ENCODE peak calls at places on chromosomes 2 and 18, in four cellular contexts. One of them, this sample, is unnamed.

GRCh38 chr2:38648107-38648761 is 17.7 kb upstream of the GALM start:
- DNase-seq in body of pancreas: no peak
- DNase-seq in transverse colon: no peak
- DNase-seq in IMR-90: peak; percentile 22
- DNase-seq in this sample: peak; percentile 59

GRCh38 chr2:161651547-161651946 is 27.3 kb downstream of the SLC4A10 start:
- DNase-seq in IMR-90: no peak
- DNase-seq in body of pancreas: no peak
- DNase-seq in transverse colon: no peak
- DNase-seq in this sample: no peak

GRCh38 chr2:148658807-148659722 is 14.5 kb downstream of the EPC2 start:
- DNase-seq in transverse colon: no peak
- DNase-seq in body of pancreas: no peak
- DNase-seq in IMR-90: peak; percentile 79
- DNase-seq in this sample: no peak

GRCh38 chr2:191637182-191638078 is 40.5 kb upstream of the NABP1 start:
- DNase-seq in body of pancreas: no peak
- DNase-seq in IMR-90: peak; percentile 71
- DNase-seq in transverse colon: no peak
- DNase-seq in this sample: no peak

GRCh38 chr2:235940330-235940729 is 227.9 kb downstream of the GBX2 start:
- DNase-seq in body of pancreas: no peak
- DNase-seq in IMR-90: peak; percentile 97
- DNase-seq in transverse colon: peak; percentile 21
- DNase-seq in this sample: peak; percentile 41

GRCh38 chr2:10441966-10442365 is 6.2 kb downstream of the ODC1 start:
- DNase-seq in IMR-90: no peak
- DNase-seq in transverse colon: no peak
- DNase-seq in body of pancreas: no peak
- DNase-seq in this sample: no peak

GRCh38 chr2:6103949-6104348 is 411.8 kb downstream of the SOX11 start:
- DNase-seq in IMR-90: no peak
- DNase-seq in body of pancreas: peak; percentile 36
- DNase-seq in transverse colon: no peak
- DNase-seq in this sample: no peak

GRCh38 chr2:119744335-119744939 is 15.3 kb upstream of the PTPN4 start:
- DNase-seq in body of pancreas: no peak
- DNase-seq in transverse colon: no peak
- DNase-seq in IMR-90: peak; percentile 18
- DNase-seq in this sample: no peak

GRCh38 chr18:12032786-12033642 is 51.7 kb downstream of the IMPA2 start:
- DNase-seq in body of pancreas: no peak
- DNase-seq in IMR-90: peak; percentile 68
- DNase-seq in transverse colon: no peak
- DNase-seq in this sample: no peak

GRCh38 chr2:126513033-126513432 is 142.9 kb upstream of the GYPC start:
- DNase-seq in body of pancreas: no peak
- DNase-seq in IMR-90: peak; percentile 14
- DNase-seq in transverse colon: no peak
- DNase-seq in this sample: no peak

GRCh38 chr18:46071615-46071893 is 506 bp downstream of the PSTPIP2 start:
- DNase-seq in transverse colon: no peak
- DNase-seq in IMR-90: no peak
- DNase-seq in body of pancreas: no peak
- DNase-seq in this sample: no peak

GRCh38 chr2:239257511-239257937 is 143.3 kb downstream of the HDAC4 start:
- DNase-seq in body of pancreas: no peak
- DNase-seq in transverse colon: no peak
- DNase-seq in IMR-90: peak; percentile 96
- DNase-seq in this sample: no peak

GRCh38 chr2:239255218-239255617 is 145.6 kb downstream of the HDAC4 start:
- DNase-seq in body of pancreas: no peak
- DNase-seq in IMR-90: no peak
- DNase-seq in transverse colon: no peak
- DNase-seq in this sample: no peak

GRCh38 chr2:239256297-239256696 is 144.5 kb downstream of the HDAC4 start:
- DNase-seq in body of pancreas: peak; percentile 7
- DNase-seq in IMR-90: no peak
- DNase-seq in transverse colon: peak; percentile 7
- DNase-seq in this sample: peak; percentile 45

GRCh38 chr2:239253705-239254104 is 147.1 kb downstream of the HDAC4 start:
- DNase-seq in body of pancreas: no peak
- DNase-seq in IMR-90: no peak
- DNase-seq in transverse colon: no peak
- DNase-seq in this sample: peak; percentile 20

DNA sequence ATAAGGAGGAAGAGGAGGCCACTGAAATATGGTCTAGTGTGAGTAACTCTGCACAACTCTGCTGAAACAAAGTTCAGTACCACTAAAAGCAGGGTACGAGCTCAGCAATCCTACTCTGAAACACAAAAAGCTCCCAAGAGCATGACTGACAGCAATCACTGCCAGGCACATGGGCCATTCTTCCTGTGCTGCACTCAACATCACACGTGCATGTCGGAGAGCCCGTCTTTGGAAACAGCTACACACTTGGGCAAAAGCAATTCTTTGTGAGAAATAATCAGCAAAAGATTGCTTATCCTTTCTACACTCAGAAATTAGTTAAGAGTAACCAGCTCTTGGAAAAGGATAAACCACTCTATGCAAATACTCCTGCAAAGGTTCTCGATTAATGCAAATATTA is 145.2 kb downstream of the HDAC4 start:
- DNase-seq in body of pancreas: no peak
- DNase-seq in transverse colon: no peak
- DNase-seq in IMR-90: no peak
- DNase-seq in this sample: no peak
- H3K4me1 ChIP-seq in body of pancreas: no peaks in the 10 kb centered on the region
- H3K4me1 ChIP-seq in transverse colon: peaks cover 21% of the 10 kb centered on the region
- H3K4me1 ChIP-seq in IMR-90: peaks cover 12% of the 10 kb centered on the region
- H3K4me1 ChIP-seq in this sample: no peaks in the 10 kb centered on the region

GRCh38 chr2:98471402-98472131 is 26.9 kb downstream of the INPP4A start:
- DNase-seq in transverse colon: no peak
- DNase-seq in body of pancreas: no peak
- DNase-seq in IMR-90: no peak
- DNase-seq in this sample: no peak

GRCh38 chr2:98472961-98473746 is 28.5 kb downstream of the INPP4A start:
- DNase-seq in transverse colon: no peak
- DNase-seq in body of pancreas: no peak
- DNase-seq in IMR-90: no peak
- DNase-seq in this sample: no peak

GRCh38 chr2:98473995-98474780 is 29.5 kb downstream of the INPP4A start:
- DNase-seq in body of pancreas: no peak
- DNase-seq in transverse colon: no peak
- DNase-seq in IMR-90: no peak
- DNase-seq in this sample: no peak

GRCh38 chr2:98470851-98471255 is 26.2 kb downstream of the INPP4A start:
- DNase-seq in body of pancreas: no peak
- DNase-seq in IMR-90: no peak
- DNase-seq in transverse colon: no peak
- DNase-seq in this sample: no peak

DNA sequence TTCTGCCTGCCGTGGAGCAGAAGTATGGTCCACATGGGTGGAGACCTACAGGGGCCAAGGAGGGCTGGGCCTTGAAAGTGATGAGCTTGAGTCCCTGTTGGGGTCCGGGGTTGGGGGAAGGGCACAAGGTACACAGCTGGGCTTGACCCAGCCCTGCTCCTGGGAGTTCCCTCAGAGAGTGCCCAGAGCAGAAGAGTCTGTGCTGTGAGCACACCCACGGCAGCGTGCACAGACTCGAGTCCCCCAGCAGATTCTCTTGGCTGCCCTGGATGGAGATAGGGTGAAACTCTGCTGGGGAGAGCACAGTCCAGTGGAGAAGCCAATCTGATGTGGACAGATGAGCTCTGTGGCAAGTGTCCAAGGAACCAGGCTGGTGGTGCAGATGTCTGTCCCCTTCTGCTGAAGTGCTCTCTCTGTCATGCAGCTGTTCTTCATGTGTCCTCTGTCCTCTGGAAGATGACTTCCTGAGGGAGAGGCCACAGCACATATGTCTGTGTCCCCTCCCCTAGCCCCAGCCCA is 27.5 kb downstream of the INPP4A start:
- DNase-seq in IMR-90: no peak
- DNase-seq in body of pancreas: no peak
- DNase-seq in transverse colon: no peak
- DNase-seq in this sample: no peak
- H3K4me1 ChIP-seq in IMR-90: peaks cover 2% of the 10 kb centered on the region
- H3K4me1 ChIP-seq in body of pancreas: peaks cover 30% of the 10 kb centered on the region
- H3K4me1 ChIP-seq in transverse colon: peaks cover 42% of the 10 kb centered on the region
- H3K4me1 ChIP-seq in this sample: peaks cover 9% of the 10 kb centered on the region

GRCh38 chr18:22470141-22470510 is 52.4 kb upstream of the CTAGE1 start:
- DNase-seq in body of pancreas: no peak
- DNase-seq in transverse colon: no peak
- DNase-seq in IMR-90: peak; percentile 69
- DNase-seq in this sample: no peak

GRCh38 chr18:22469061-22469689 is 51.5 kb upstream of the CTAGE1 start:
- DNase-seq in IMR-90: peak; percentile 45
- DNase-seq in body of pancreas: no peak
- DNase-seq in transverse colon: no peak
- DNase-seq in this sample: no peak

GRCh38 chr18:22468554-22468891 is 50.8 kb upstream of the CTAGE1 start:
- DNase-seq in body of pancreas: no peak
- DNase-seq in IMR-90: no peak
- DNase-seq in transverse colon: no peak
- DNase-seq in this sample: no peak

GRCh38 chr18:22471546-22472131 is 53.9 kb upstream of the CTAGE1 start:
- DNase-seq in transverse colon: no peak
- DNase-seq in body of pancreas: peak; percentile 36
- DNase-seq in IMR-90: peak; percentile 64
- DNase-seq in this sample: peak; percentile 94

GRCh38 chr18:22470511-22471181 is 52.9 kb upstream of the CTAGE1 start:
- DNase-seq in IMR-90: peak; percentile 73
- DNase-seq in body of pancreas: peak; percentile 45
- DNase-seq in transverse colon: no peak
- DNase-seq in this sample: no peak
- H3K4me1 ChIP-seq in IMR-90: peaks cover 36% of the 10 kb centered on the region
- H3K4me1 ChIP-seq in body of pancreas: peaks cover 56% of the 10 kb centered on the region
- H3K4me1 ChIP-seq in transverse colon: peaks cover 24% of the 10 kb centered on the region
- H3K4me1 ChIP-seq in this sample: peaks cover 29% of the 10 kb centered on the region

DNA sequence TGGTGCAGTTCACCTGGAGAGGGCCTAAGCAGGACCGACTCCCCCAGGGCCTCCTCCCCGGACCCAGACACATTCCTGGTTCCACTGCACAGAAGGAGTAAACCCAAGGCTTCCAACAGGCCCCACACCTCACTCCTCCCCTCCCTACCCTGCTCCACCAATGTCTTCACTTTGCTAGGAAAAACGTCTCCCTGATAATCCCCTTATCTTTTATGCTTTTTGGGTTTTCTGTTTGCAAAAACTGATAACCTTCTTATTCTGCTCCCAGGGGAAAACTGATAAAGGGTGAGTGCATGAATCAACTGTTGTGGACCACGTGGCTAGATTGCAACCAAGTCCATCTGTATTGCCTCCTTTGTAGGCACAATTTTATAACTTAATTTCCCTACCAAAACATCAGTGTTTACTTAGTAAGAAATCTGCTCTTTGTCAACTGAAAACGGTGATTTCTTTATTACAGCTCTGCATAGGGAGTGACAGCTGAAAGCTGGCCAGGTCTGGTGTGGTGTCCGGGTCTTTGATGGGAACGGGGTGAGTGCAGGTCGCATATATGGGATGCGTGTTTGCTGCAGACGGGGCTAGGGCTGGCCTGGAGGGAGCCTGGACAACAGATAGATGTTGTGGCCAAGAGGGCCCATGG is 202.6 kb downstream of the GLI2 start:
- DNase-seq in IMR-90: no peak
- DNase-seq in transverse colon: no peak
- DNase-seq in body of pancreas: no peak
- DNase-seq in this sample: no peak
- H3K4me1 ChIP-seq in IMR-90: peaks cover 64% of the 10 kb centered on the region
- H3K4me1 ChIP-seq in transverse colon: peaks cover 54% of the 10 kb centered on the region
- H3K4me1 ChIP-seq in body of pancreas: peaks cover 17% of the 10 kb centered on the region
- H3K4me1 ChIP-seq in this sample: peaks cover 24% of the 10 kb centered on the region

DNA sequence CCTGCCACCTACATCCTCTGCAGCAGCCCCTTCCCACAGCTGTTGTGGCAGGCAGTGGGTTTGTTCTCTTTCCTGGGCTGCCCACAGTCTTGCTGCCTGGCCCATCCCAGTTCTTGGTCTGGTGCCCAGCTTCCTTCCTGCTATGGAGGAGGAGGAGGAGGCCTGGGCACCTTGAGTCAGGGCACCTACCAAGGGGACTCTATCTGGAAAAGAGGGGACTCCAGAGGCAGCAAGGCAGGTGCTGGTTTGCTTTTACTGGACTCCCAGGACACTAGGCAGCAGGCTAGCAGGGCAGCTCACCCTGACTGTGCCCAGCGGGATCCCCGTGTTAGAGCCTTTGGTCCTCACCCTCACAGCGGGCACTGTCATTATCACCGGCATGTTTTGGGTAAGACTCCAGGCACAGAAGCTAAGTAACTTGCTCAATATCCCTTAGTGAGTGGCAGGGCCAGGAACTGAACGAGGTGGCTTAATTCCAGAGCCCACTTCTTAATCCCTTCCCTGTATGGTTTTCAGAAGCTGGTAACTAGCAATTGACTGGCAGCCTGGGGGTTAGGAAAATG is 62.3 kb downstream of the LRRFIP1 start:
- DNase-seq in transverse colon: peak; percentile 73
- DNase-seq in IMR-90: no peak
- DNase-seq in body of pancreas: no peak
- DNase-seq in this sample: no peak
- H3K4me1 ChIP-seq in transverse colon: peaks cover 65% of the 10 kb centered on the region
- H3K4me1 ChIP-seq in IMR-90: peaks cover 25% of the 10 kb centered on the region
- H3K4me1 ChIP-seq in body of pancreas: peaks cover 25% of the 10 kb centered on the region
- H3K4me1 ChIP-seq in this sample: peaks cover 12% of the 10 kb centered on the region

DNA sequence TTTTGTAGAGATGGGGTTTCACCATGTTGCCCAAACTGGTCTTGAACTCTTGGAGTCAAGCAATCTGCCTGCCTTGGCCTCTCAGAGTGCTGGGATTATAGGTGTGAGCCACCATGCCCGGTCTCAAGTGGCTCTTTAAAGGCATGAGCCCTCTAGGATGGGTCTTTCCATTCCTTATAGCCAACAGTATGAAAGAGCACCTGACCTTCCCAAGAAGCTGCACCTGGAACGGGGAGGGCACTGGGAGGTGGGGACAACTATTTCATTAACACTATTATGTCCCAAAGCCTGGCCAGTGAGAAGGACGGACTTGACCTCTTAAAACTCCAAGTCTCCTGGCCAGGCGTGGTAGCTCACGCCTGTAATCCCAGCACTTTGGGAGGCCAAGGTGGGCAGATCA is 149.7 kb downstream of the ZFP36L2 start:
- DNase-seq in transverse colon: no peak
- DNase-seq in IMR-90: no peak
- DNase-seq in body of pancreas: no peak
- DNase-seq in this sample: no peak
- H3K4me1 ChIP-seq in transverse colon: peaks cover 35% of the 10 kb centered on the region
- H3K4me1 ChIP-seq in IMR-90: peaks cover 45% of the 10 kb centered on the region
- H3K4me1 ChIP-seq in body of pancreas: peaks cover 19% of the 10 kb centered on the region
- H3K4me1 ChIP-seq in this sample: peaks cover 31% of the 10 kb centered on the region

DNA sequence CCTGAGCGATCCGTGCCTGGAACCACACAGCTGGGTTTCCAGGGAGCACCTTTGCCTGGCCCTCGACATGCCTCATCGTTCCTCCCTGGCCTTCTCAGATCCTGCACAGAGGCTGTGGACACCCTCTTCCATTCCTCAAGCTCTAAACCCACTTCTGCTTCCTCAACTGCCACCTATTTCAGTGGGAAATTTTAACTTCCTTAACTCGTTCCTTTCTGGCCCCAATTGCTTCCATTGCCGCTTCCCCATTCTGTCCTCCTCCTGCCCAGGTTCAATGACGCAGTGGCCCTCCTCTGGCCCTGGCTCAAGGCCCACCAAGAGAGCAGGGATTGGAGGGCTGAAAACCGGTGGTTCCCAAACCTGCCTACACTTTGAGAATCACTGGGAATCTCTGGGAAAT is 4.8 kb upstream of the B3GNT7 start:
- DNase-seq in IMR-90: no peak
- DNase-seq in body of pancreas: no peak
- DNase-seq in transverse colon: no peak
- DNase-seq in this sample: no peak
- H3K4me1 ChIP-seq in IMR-90: peaks cover 9% of the 10 kb centered on the region
- H3K4me1 ChIP-seq in body of pancreas: peaks cover 25% of the 10 kb centered on the region
- H3K4me1 ChIP-seq in transverse colon: peaks cover 18% of the 10 kb centered on the region
- H3K4me1 ChIP-seq in this sample: peaks cover 15% of the 10 kb centered on the region

This sample was measured in adrenal gland.